ENCODE peak calls at places on chromosomes 3 and 15, in six cellular contexts. T is A549, O is choroid plexus epithelial cell, I is IMR-90, B is coronary artery, K is lower lobe of right lung. R is an unnamed sample.

GRCh38 chr3:171753665-171754408 is 56.4 kb downstream of the PLD1 start:
- DNase-seq in T (no peak), O (peak), I (peak), B (no peak), K (no peak), R (peak)

GRCh38 chr15:55991841-55992768 is 1.3 kb downstream of the NEDD4 start:
- DNase-seq in T (no peak), O (no peak), I (no peak), B (no peak), K (no peak), R (peak)

GRCh38 chr15:90402230-90402629 is 14.2 kb downstream of the IQGAP1 start:
- DNase-seq in T (peak), O (peak), I (peak), B (peak), K (no peak), R (peak)

GRCh38 chr3:38348903-38349302 is 2.3 kb downstream of the XYLB start:
- DNase-seq in T (no peak), O (peak), I (peak), B (no peak), K (no peak), R (peak)

GRCh38 chr3:126555795-126556636 is 2.7 kb downstream of the C3orf22 start:
- DNase-seq in T (no peak), O (no peak), I (no peak), B (peak), K (peak), R (no peak)

GRCh38 chr3:119913021-119913420 is 131.1 kb downstream of the NR1I2 start:
- DNase-seq in T (no peak), O (no peak), I (peak), B (no peak), K (no peak), R (peak)

GRCh38 chr3:27681249-27681748 is 40.8 kb downstream of the EOMES start:
- DNase-seq in T (peak), O (peak), I (peak), B (no peak), K (no peak), R (peak)

GRCh38 chr15:60804986-60805949 is 326.3 kb upstream of the ICE2 start:
- DNase-seq in T (peak), O (peak), I (peak), B (no peak), K (no peak), R (peak)

GRCh38 chr15:60115579-60116415 is 111.7 kb downstream of the FOXB1 start:
- DNase-seq in T (no peak), O (peak), I (peak), B (no peak), K (no peak), R (no peak)

GRCh38 chr15:70140543-70141375 is 43.0 kb upstream of the TLE3 start:
- DNase-seq in T (peak), O (peak), I (peak), B (no peak), K (peak), R (no peak)

GRCh38 chr3:4997946-4998345 is 18.7 kb downstream of the BHLHE40 start:
- DNase-seq in T (no peak), O (no peak), I (no peak), B (peak), K (no peak), R (no peak)

GRCh38 chr3:58572013-58572633 is 5.1 kb downstream of the FAM107A start:
- DNase-seq in T (no peak), O (peak), I (no peak), B (no peak), K (no peak), R (no peak)

GRCh38 chr3:75232216-75232615 is 431.9 kb upstream of the FRG2C start:
- DNase-seq in T (no peak), O (no peak), I (no peak), B (no peak), K (no peak), R (no peak)

GRCh38 chr3:10560060-10560861 is 54.9 kb upstream of the ATP2B2 start:
- DNase-seq in T (no peak), O (no peak), I (no peak), B (peak), K (no peak), R (no peak)

GRCh38 chr3:86702381-86702958 is 288.5 kb downstream of the VGLL3 start:
- DNase-seq in T (no peak), O (peak), I (peak), B (no peak), K (no peak), R (peak)

GRCh38 chr3:44906997-44907396 is 32.6 kb downstream of the TGM4 start:
- DNase-seq in T (no peak), O (peak), I (peak), B (no peak), K (no peak), R (peak)

GRCh38 chr3:46565607-46566039 is 479 bp downstream of the LRRC2 start:
- DNase-seq in T (no peak), O (no peak), I (peak), B (no peak), K (no peak), R (no peak)

GRCh38 chr3:141498592-141499223 is 11.9 kb downstream of the RASA2 start:
- DNase-seq in T (no peak), O (peak), I (no peak), B (no peak), K (peak), R (no peak)

GRCh38 chr15:47991376-47991775 is 129.4 kb upstream of the SLC24A5 start:
- DNase-seq in T (no peak), O (peak), I (peak), B (no peak), K (no peak), R (peak)

GRCh38 chr3:188746291-188746783 is 425.4 kb upstream of the TPRG1 start:
- DNase-seq in T (peak), O (peak), I (peak), B (no peak), K (no peak), R (no peak)

GRCh38 chr3:50673937-50674336 is 790 bp upstream of the DOCK3 start:
- DNase-seq in T (no peak), O (no peak), I (no peak), B (no peak), K (no peak), R (no peak)

GRCh38 chr15:48695835-48696573 is 50.5 kb upstream of the FBN1 start:
- DNase-seq in T (no peak), O (no peak), I (no peak), B (no peak), K (no peak), R (no peak)

GRCh38 chr3:113697192-113698090 is 999 bp upstream of the USF3 start:
- DNase-seq in T (no peak), O (peak), I (peak), B (no peak), K (peak), R (no peak)

GRCh38 chr15:34773916-34774315 is 19.1 kb upstream of the GJD2 start:
- DNase-seq in T (no peak), O (no peak), I (no peak), B (no peak), K (no peak), R (no peak)

GRCh38 chr3:44825264-44825925 is 36.3 kb upstream of the TMEM42 start:
- DNase-seq in T (peak), O (peak), I (peak), B (no peak), K (no peak), R (peak)

GRCh38 chr15:48062476-48062875 is 58.3 kb upstream of the SLC24A5 start:
- DNase-seq in T (no peak), O (peak), I (peak), B (no peak), K (no peak), R (peak)

GRCh38 chr3:69194431-69195183 is 72.2 kb upstream of the LMOD3 start:
- DNase-seq in T (no peak), O (no peak), I (no peak), B (no peak), K (no peak), R (no peak)

GRCh38 chr3:169939751-169940150 is 26.9 kb upstream of the SEC62 start:
- DNase-seq in T (no peak), O (no peak), I (no peak), B (no peak), K (no peak), R (no peak)

GRCh38 chr3:49553320-49553689 is 972 bp upstream of the BSN start:
- DNase-seq in T (no peak), O (peak), I (peak), B (no peak), K (no peak), R (peak)
- H3K4me3 ChIP-seq in T (peak), O (no peak), I (peak), B (peak), K (peak), R (peak)

DNA sequence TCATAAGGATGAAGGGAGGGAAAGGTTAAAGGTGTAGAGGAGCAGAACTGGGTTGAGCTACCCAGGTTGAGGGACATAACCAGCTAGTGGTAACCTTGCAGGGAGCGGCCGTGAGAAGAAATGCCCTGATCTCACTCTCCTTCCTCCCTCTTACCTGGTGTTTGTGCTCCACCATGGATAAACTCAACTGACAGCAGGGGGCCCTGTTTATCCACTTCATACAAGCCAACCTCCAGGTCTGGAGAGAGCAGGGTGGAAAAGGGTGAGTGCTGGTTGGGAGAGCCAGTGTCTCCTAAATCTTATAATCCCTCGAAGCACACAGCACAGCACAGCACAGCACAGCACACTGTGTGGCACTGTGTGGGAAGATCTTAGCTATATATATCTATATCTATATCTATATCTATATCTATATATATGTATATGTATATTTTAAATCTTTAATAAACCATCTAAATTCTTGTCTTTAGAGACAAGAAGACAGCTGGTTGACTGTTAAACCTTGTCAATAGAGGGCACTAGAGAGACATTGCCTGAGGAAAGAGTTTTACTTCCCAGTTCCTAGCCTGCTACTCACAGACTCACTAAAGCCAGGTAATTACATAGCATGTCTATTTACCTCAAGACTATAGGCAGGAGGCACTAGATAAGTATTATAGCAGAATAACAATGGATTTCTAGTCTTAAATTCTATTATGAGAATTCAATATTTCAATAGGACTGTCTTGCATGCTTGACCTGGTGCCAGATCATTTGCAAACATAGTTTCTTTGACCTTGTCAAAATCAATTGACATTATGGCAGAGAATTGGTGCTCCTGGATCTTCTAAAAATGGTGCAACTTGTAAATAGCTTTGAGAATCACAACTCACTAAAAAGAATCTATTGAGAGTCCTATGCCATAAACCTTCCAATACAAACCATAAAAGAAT is 21.7 kb upstream of the FMN1 start:
- DNase-seq in T (peak), O (peak), I (peak), B (no peak), K (no peak), R (peak)
- TF ChIP-seq CTCF in T (peak), O (peak), I (peak), B (no peak), K (peak), R (peak)

GRCh38 chr3:168796339-168796738 is 700.6 kb upstream of the GOLIM4 start:
- DNase-seq in T (no peak), O (no peak), I (no peak), B (no peak), K (no peak), R (no peak)

GRCh38 chr3:168794427-168794826 is 698.7 kb upstream of the GOLIM4 start:
- DNase-seq in T (no peak), O (no peak), I (no peak), B (no peak), K (no peak), R (no peak)
- H3K4me3 ChIP-seq in T (no peak), O (no peak), I (no peak), B (no peak), K (no peak), R (no peak)

GRCh38 chr3:79490165-79491028 is 277.4 kb downstream of the ROBO1 start:
- DNase-seq in T (no peak), O (peak), I (peak), B (no peak), K (peak), R (peak)
- TF ChIP-seq CTCF in T (no peak), O (peak), I (no peak), B (no peak), K (no peak), R (peak)

GRCh38 chr3:186617038-186617934 is 4.4 kb downstream of the AHSG start:
- DNase-seq in T (peak), O (peak), I (peak), B (peak), K (peak), R (peak)
- H3K4me3 ChIP-seq in T (peak), O (peak), I (peak), B (peak), K (no peak), R (peak)

DNA sequence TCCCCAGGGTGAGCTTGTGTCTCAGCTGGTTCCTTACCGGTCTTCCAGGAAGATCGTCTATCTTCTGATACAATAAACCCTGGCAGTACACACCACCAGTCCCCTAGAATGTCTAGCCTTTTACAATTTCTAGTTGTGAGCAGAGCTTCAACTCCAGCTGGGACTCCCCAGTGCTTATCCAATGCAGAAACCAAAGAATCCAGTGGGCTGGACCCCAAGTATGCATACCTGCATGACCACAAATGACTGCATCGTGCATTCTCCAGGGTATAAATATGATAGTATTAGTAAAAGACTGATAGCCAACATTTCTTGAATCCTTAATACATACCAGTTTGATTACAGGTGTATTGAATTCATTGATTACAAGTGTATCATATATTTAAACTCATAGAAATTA is 176.0 kb downstream of the SATB1 start:
- DNase-seq in T (no peak), O (peak), I (no peak), B (no peak), K (no peak), R (no peak)
- TF ChIP-seq CTCF in T (no peak), O (no peak), I (no peak), B (no peak), K (no peak), R (no peak)

DNA sequence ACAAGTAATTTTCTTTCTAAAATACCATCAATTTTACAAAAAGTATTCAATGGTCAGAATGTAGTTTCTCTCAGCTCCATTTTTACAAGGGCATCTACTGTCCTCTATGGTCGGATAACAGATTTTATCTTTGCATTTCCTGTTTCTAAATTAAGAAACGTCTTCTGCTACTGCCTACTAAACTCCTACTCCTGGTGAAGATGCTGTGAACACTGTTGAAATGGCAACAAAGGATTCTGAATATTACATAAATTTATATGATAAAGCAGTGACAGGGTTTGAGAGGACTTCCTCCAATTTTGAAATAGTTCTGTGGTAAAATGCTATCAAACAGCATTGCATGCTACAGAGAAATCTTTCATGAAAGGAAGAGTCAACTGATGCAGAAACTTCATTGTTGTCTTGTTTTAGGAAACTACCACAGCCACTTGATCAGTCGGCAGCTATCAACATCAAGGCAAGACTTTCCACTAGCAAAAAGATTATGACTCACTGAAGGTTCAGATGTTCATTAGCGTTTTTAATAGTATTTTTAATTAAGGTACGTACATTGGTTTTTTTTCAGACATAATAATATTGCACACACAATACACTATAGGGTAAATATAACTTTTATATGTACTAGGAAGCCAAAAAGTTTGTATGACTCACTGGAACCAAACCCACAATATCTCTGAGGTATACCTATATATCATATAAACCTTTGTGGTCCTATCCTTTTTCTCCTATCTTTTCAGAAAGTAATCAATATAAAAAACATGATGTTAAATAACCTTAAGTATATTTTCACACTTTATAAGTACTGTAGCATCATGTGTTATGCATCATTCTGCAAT is 156.1 kb downstream of the STAG1 start:
- DNase-seq in T (no peak), O (peak), I (no peak), B (no peak), K (no peak), R (no peak)
- H3K4me3 ChIP-seq in T (no peak), O (no peak), I (no peak), B (no peak), K (no peak), R (no peak)

GRCh38 chr15:51971353-51972133 is at the start of gene LEO1:
- DNase-seq in T (peak), O (peak), I (peak), B (peak), K (peak), R (peak)
- TF ChIP-seq CTCF in T (peak), O (peak), I (peak), B (peak), K (peak), R (peak)

GRCh38 chr3:149623819-149624218 is 34.0 kb downstream of the WWTR1 start:
- DNase-seq in T (no peak), O (no peak), I (no peak), B (no peak), K (no peak), R (no peak)

GRCh38 chr3:149621218-149622005 is 36.4 kb downstream of the WWTR1 start:
- DNase-seq in T (no peak), O (peak), I (peak), B (no peak), K (no peak), R (peak)

GRCh38 chr3:149626671-149627070 is 31.2 kb downstream of the WWTR1 start:
- DNase-seq in T (no peak), O (no peak), I (no peak), B (no peak), K (peak), R (no peak)

GRCh38 chr3:149628957-149629670 is 28.7 kb downstream of the WWTR1 start:
- DNase-seq in T (no peak), O (peak), I (peak), B (no peak), K (no peak), R (peak)

DNA sequence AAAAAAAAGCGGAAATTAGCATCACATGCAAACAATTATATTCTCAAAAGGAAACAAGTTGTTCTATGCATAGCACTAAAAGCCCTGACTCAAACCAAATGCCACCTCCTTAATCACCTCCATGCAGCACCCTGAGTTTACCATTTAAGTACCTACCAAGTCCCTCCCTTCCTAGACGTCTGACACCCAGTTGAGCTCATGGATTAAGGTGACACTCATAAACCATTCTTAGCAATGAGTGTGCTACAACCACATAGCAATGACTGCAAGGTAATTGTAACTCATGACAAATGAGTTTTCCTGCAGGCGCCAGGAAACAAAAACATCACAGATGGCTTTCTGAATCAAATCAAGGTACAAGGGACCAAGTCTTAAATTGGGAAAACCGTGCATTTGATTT is 32.0 kb downstream of the WWTR1 start:
- DNase-seq in T (no peak), O (no peak), I (no peak), B (no peak), K (no peak), R (peak)
- H3K4me3 ChIP-seq in T (no peak), O (no peak), I (no peak), B (no peak), K (no peak), R (no peak)

R was measured in fibroblast of mammary gland.